ENCODE peak calls at places on chromosomes 5 and 9, in four cellular contexts. O is kidney, S is right atrium auricular region, Y is colonic mucosa. H is an unnamed sample.

GRCh38 chr5:132486318-132487094 is 4.1 kb downstream of the IRF1 start:
- DNase-seq in O (peak; percentile 32), S (peak; percentile 52), Y (peak; percentile 11), H (peak; percentile 7)

GRCh38 chr5:135829681-135830383 is 4.6 kb upstream of the SLC25A48 start:
- DNase-seq in O (peak; percentile 80), S (peak; percentile 57), Y (peak; percentile 79), H (peak; percentile 76)

GRCh38 chr9:7146582-7146981 is 388.8 kb downstream of the KDM4C start:
- DNase-seq in O (no peak), S (no peak), Y (no peak), H (no peak)

GRCh38 chr9:4662989-4663792 is 1.1 kb downstream of the PLPP6 start:
- DNase-seq in O (no peak), S (no peak), Y (no peak), H (no peak)

GRCh38 chr9:77648458-77649108 is 461 bp upstream of the GNA14 start:
- DNase-seq in O (peak; percentile 87), S (peak; percentile 72), Y (peak; percentile 79), H (peak; percentile 71)

GRCh38 chr5:125311743-125312142 is 565.3 kb upstream of the ZNF608 start:
- DNase-seq in O (no peak), S (no peak), Y (no peak), H (no peak)

GRCh38 chr5:74233571-74233970 is 407.0 kb downstream of the ENC1 start:
- DNase-seq in O (no peak), S (no peak), Y (no peak), H (no peak)

GRCh38 chr5:96228449-96228848 is 204.6 kb downstream of the PCSK1 start:
- DNase-seq in O (no peak), S (no peak), Y (no peak), H (no peak)

GRCh38 chr5:38598994-38599611 is 42.7 kb upstream of the LIFR start:
- DNase-seq in O (no peak), S (no peak), Y (no peak), H (no peak)

GRCh38 chr5:163379298-163380155 is 57.9 kb upstream of the CCNG1 start:
- DNase-seq in O (no peak), S (no peak), Y (no peak), H (no peak)

GRCh38 chr5:52692039-52692438 is 95.7 kb upstream of the ITGA1 start:
- DNase-seq in O (no peak), S (no peak), Y (no peak), H (no peak)

GRCh38 chr5:64299805-64300204 is 134.2 kb downstream of the RNF180 start:
- DNase-seq in O (no peak), S (no peak), Y (no peak), H (no peak)

GRCh38 chr5:77175235-77175634 is 35.2 kb upstream of the PDE8B start:
- DNase-seq in O (no peak), S (no peak), Y (no peak), H (no peak)

GRCh38 chr5:175873090-175873454 is 1.7 kb downstream of the CPLX2 start:
- DNase-seq in O (no peak), S (no peak), Y (no peak), H (no peak)

GRCh38 chr9:126306071-126306647 is 20.5 kb upstream of the MVB12B start:
- DNase-seq in O (no peak), S (no peak), Y (no peak), H (no peak)

GRCh38 chr9:136110082-136111061 is 8.3 kb downstream of the TMEM250 start:
- DNase-seq in O (no peak), S (no peak), Y (no peak), H (no peak)

GRCh38 chr9:95028855-95029219 is 288.7 kb downstream of the FANCC start:
- DNase-seq in O (no peak), S (no peak), Y (no peak), H (no peak)

GRCh38 chr9:114276908-114277821 is 45.7 kb upstream of the ORM1 start:
- DNase-seq in O (peak; percentile 48), S (no peak), Y (no peak), H (no peak)

GRCh38 chr9:35511453-35511852 is 21.5 kb downstream of the RUSC2 start:
- DNase-seq in O (no peak), S (no peak), Y (no peak), H (no peak)

GRCh38 chr5:67536892-67537291 is 340.3 kb upstream of the CD180 start:
- DNase-seq in O (no peak), S (no peak), Y (no peak), H (no peak)

GRCh38 chr5:1323803-1324173 is 21.1 kb downstream of the CLPTM1L start:
- DNase-seq in O (peak; percentile 38), S (no peak), Y (no peak), H (no peak)

GRCh38 chr5:79301046-79301712 is 65.2 kb downstream of the JMY start:
- DNase-seq in O (no peak), S (no peak), Y (no peak), H (no peak)

GRCh38 chr5:172169216-172169615 is 18.8 kb downstream of the STK10 start:
- DNase-seq in O (no peak), S (no peak), Y (no peak), H (no peak)

GRCh38 chr5:172170251-172170701 is 17.7 kb downstream of the STK10 start:
- DNase-seq in O (no peak), S (no peak), Y (no peak), H (no peak)

GRCh38 chr5:172173771-172174170 is 14.3 kb downstream of the STK10 start:
- DNase-seq in O (no peak), S (no peak), Y (no peak), H (no peak)

GRCh38 chr5:172172912-172173591 is 15.0 kb downstream of the STK10 start:
- DNase-seq in O (no peak), S (no peak), Y (no peak), H (no peak)

GRCh38 chr5:172171118-172171775 is 16.8 kb downstream of the STK10 start:
- DNase-seq in O (no peak), S (no peak), Y (no peak), H (no peak)
- H3K27ac ChIP-seq in O (no peak overlapping the region), S (no peak overlapping the region), Y (no peak overlapping the region), H (no peak overlapping the region)

GRCh38 chr9:16675131-16675530 is 195.3 kb downstream of the BNC2 start:
- DNase-seq in O (no peak), S (no peak), Y (no peak), H (no peak)

GRCh38 chr9:16676547-16676946 is 193.9 kb downstream of the BNC2 start:
- DNase-seq in O (no peak), S (no peak), Y (no peak), H (no peak)

GRCh38 chr9:16681659-16681990 is 188.8 kb downstream of the BNC2 start:
- DNase-seq in O (no peak), S (no peak), Y (no peak), H (no peak)

GRCh38 chr9:16679327-16679821 is 191.1 kb downstream of the BNC2 start:
- DNase-seq in O (no peak), S (no peak), Y (no peak), H (no peak)

DNA sequence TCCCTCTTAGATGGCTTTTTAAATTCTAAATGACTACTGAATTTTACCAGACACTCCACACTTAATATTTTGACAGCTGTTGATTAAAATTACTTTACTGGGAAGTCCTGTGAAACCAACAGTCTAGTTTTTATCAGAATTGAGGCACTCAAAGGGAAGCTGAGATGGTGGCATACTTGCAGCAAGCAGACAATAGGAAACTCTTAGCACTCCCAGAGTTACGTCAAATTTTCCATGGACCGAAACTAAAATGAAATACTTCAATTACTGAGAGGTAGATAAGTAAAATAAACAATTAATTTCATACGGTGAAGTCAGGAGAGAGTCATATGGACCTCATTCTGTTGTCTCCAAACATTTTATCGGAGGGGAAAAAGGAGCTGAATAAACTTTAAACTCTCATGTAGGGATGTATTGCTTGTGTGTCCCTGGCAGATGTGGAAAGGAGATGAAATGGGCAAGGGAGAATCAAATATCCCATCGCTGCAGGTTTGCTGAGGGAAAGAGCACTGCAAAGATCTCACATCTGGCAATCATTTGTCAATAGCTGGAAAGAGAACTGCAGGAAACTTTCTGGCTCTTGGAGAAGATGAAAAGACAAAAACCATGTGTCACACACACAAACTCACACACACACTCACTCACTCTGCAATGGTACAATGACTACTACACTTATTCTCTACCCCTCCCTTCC is 189.4 kb downstream of the BNC2 start:
- DNase-seq in O (no peak), S (no peak), Y (no peak), H (no peak)
- H3K27ac ChIP-seq in O (no peak overlapping the region), S (no peak overlapping the region), Y (no peak overlapping the region), H (no peak overlapping the region)

DNA sequence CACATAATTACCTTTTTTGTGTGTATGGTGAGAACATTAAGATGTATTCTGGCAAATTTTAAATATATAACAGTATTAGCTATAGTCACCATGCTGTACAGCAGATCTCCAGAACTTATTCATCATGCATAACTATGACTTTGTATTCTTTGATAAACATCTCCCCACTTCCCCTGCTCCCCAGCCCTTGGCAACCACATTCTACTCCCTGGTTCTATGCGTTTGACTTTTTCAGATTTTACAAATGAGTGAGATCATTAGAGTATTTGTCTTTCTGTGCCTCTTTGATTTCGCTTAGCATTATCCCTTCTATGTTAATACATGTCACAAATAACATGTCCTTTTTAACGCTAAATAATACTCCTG is 49.4 kb downstream of the SMC2 start:
- DNase-seq in O (no peak), S (no peak), Y (no peak), H (no peak)
- H3K27ac ChIP-seq in O (no peak overlapping the region), S (no peak overlapping the region), Y (no peak overlapping the region), H (no peak overlapping the region)

DNA sequence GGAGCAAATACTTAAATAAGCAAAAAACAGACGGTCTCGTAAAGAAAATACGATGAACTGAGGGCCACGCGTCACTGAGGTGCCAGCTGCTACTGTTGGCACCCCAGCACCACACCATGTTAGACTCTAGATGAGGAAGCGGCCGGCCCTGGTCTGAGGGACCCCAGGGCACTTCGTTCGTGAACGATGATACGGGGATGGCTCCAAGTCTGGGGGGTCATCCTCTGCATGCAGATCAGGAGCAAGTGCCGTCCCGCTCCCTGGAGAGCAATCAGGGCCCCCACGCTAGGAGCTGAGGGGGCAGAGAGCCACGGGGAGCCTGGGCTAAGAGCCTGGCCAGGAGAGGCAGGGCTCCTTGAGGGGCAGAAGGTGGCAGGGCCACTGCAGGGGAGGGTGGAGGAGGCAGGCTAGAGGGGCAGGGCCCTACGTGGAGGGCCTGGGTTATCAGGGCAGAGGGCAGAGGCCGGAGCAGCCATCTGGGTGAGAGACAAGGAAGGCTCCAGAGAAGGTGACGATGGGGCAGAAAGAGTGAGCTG is 24.1 kb downstream of the SARDH start:
- DNase-seq in O (peak; percentile 75), S (no peak), Y (no peak), H (no peak)
- H3K27ac ChIP-seq in O (peak overlapping the region; percentile 14), S (no peak overlapping the region), Y (no peak overlapping the region), H (no peak overlapping the region)